ENCODE peak calls at places on chromosomes 4 and X, in eight cellular contexts. One of them, this sample, is unnamed.

GRCh38 chrX:111098874-111099273 is 2.9 kb downstream of the PAK3 start:
- DNase-seq in astrocyte: no peak
- DNase-seq in prostate gland: no peak
- DNase-seq in right atrium auricular region: no peak
- DNase-seq in transverse colon: peak; percentile 42
- DNase-seq in tibial artery: peak; percentile 65
- DNase-seq in thoracic aorta: no peak
- DNase-seq in naive thymus-derived CD4-positive, alpha-beta T cell: peak; percentile 47
- DNase-seq in this sample: peak; percentile 63

GRCh38 chr4:61543976-61544375 is 343.9 kb downstream of the ADGRL3 start:
- DNase-seq in thoracic aorta: no peak
- DNase-seq in astrocyte: no peak
- DNase-seq in right atrium auricular region: no peak
- DNase-seq in naive thymus-derived CD4-positive, alpha-beta T cell: no peak
- DNase-seq in transverse colon: no peak
- DNase-seq in tibial artery: no peak
- DNase-seq in prostate gland: no peak
- DNase-seq in this sample: no peak

GRCh38 chr4:92968556-92968955 is 664.8 kb downstream of the GRID2 start:
- DNase-seq in astrocyte: no peak
- DNase-seq in prostate gland: no peak
- DNase-seq in transverse colon: no peak
- DNase-seq in thoracic aorta: no peak
- DNase-seq in right atrium auricular region: no peak
- DNase-seq in tibial artery: no peak
- DNase-seq in naive thymus-derived CD4-positive, alpha-beta T cell: no peak
- DNase-seq in this sample: no peak

GRCh38 chr4:32789026-32789608 is 2068.9 kb downstream of the PCDH7 start:
- DNase-seq in astrocyte: peak; percentile 41
- DNase-seq in tibial artery: no peak
- DNase-seq in prostate gland: no peak
- DNase-seq in right atrium auricular region: no peak
- DNase-seq in naive thymus-derived CD4-positive, alpha-beta T cell: no peak
- DNase-seq in transverse colon: no peak
- DNase-seq in thoracic aorta: no peak
- DNase-seq in this sample: no peak

GRCh38 chrX:7132335-7133035 is 15.0 kb upstream of the STS start:
- DNase-seq in naive thymus-derived CD4-positive, alpha-beta T cell: no peak
- DNase-seq in thoracic aorta: no peak
- DNase-seq in astrocyte: peak; percentile 73
- DNase-seq in tibial artery: no peak
- DNase-seq in prostate gland: peak; percentile 86
- DNase-seq in right atrium auricular region: no peak
- DNase-seq in transverse colon: peak; percentile 91
- DNase-seq in this sample: no peak

GRCh38 chrX:118631586-118631985 is 95.8 kb upstream of the IL13RA1 start:
- DNase-seq in right atrium auricular region: no peak
- DNase-seq in prostate gland: no peak
- DNase-seq in tibial artery: no peak
- DNase-seq in astrocyte: no peak
- DNase-seq in thoracic aorta: no peak
- DNase-seq in naive thymus-derived CD4-positive, alpha-beta T cell: no peak
- DNase-seq in transverse colon: no peak
- DNase-seq in this sample: no peak

GRCh38 chrX:101595739-101596419 is 21.9 kb downstream of the ARMCX6 start:
- DNase-seq in tibial artery: no peak
- DNase-seq in thoracic aorta: no peak
- DNase-seq in prostate gland: peak; percentile 39
- DNase-seq in astrocyte: peak; percentile 48
- DNase-seq in right atrium auricular region: no peak
- DNase-seq in naive thymus-derived CD4-positive, alpha-beta T cell: peak; percentile 45
- DNase-seq in transverse colon: no peak
- DNase-seq in this sample: peak; percentile 58

GRCh38 chr4:21304061-21304541 is 603.8 kb downstream of the PACRGL start:
- DNase-seq in naive thymus-derived CD4-positive, alpha-beta T cell: no peak
- DNase-seq in prostate gland: no peak
- DNase-seq in astrocyte: no peak
- DNase-seq in right atrium auricular region: no peak
- DNase-seq in thoracic aorta: no peak
- DNase-seq in transverse colon: no peak
- DNase-seq in tibial artery: no peak
- DNase-seq in this sample: no peak

GRCh38 chr4:57490520-57490919 is 380.3 kb upstream of the IGFBP7 start:
- DNase-seq in thoracic aorta: no peak
- DNase-seq in transverse colon: no peak
- DNase-seq in naive thymus-derived CD4-positive, alpha-beta T cell: no peak
- DNase-seq in right atrium auricular region: no peak
- DNase-seq in prostate gland: no peak
- DNase-seq in astrocyte: no peak
- DNase-seq in tibial artery: no peak
- DNase-seq in this sample: no peak

GRCh38 chrX:11196476-11196875 is 85.3 kb downstream of the HCCS start:
- DNase-seq in tibial artery: no peak
- DNase-seq in right atrium auricular region: no peak
- DNase-seq in thoracic aorta: no peak
- DNase-seq in astrocyte: peak; percentile 1
- DNase-seq in naive thymus-derived CD4-positive, alpha-beta T cell: no peak
- DNase-seq in transverse colon: no peak
- DNase-seq in prostate gland: no peak
- DNase-seq in this sample: no peak

GRCh38 chr4:152190907-152191306 is 345.0 kb downstream of the FBXW7 start:
- DNase-seq in tibial artery: no peak
- DNase-seq in prostate gland: no peak
- DNase-seq in naive thymus-derived CD4-positive, alpha-beta T cell: no peak
- DNase-seq in thoracic aorta: no peak
- DNase-seq in astrocyte: no peak
- DNase-seq in transverse colon: no peak
- DNase-seq in right atrium auricular region: no peak
- DNase-seq in this sample: no peak

GRCh38 chrX:24969812-24970211 is 46.0 kb downstream of the ARX start:
- DNase-seq in astrocyte: no peak
- DNase-seq in transverse colon: no peak
- DNase-seq in tibial artery: no peak
- DNase-seq in thoracic aorta: no peak
- DNase-seq in right atrium auricular region: no peak
- DNase-seq in prostate gland: no peak
- DNase-seq in naive thymus-derived CD4-positive, alpha-beta T cell: no peak
- DNase-seq in this sample: no peak

GRCh38 chrX:21655901-21656586 is 2.1 kb downstream of the KLHL34 start:
- DNase-seq in astrocyte: no peak
- DNase-seq in naive thymus-derived CD4-positive, alpha-beta T cell: no peak
- DNase-seq in thoracic aorta: no peak
- DNase-seq in tibial artery: no peak
- DNase-seq in right atrium auricular region: no peak
- DNase-seq in prostate gland: no peak
- DNase-seq in transverse colon: no peak
- DNase-seq in this sample: no peak

GRCh38 chrX:17859609-17860178 is 1.4 kb downstream of the RAI2 start:
- DNase-seq in astrocyte: no peak
- DNase-seq in transverse colon: peak; percentile 15
- DNase-seq in naive thymus-derived CD4-positive, alpha-beta T cell: peak; percentile 49
- DNase-seq in prostate gland: peak; percentile 8
- DNase-seq in tibial artery: no peak
- DNase-seq in right atrium auricular region: no peak
- DNase-seq in thoracic aorta: no peak
- DNase-seq in this sample: no peak

GRCh38 chr4:109134921-109135320 is 167.5 kb downstream of the COL25A1 start:
- DNase-seq in transverse colon: no peak
- DNase-seq in astrocyte: no peak
- DNase-seq in right atrium auricular region: no peak
- DNase-seq in thoracic aorta: no peak
- DNase-seq in naive thymus-derived CD4-positive, alpha-beta T cell: no peak
- DNase-seq in tibial artery: no peak
- DNase-seq in prostate gland: no peak
- DNase-seq in this sample: no peak
- H3K27ac ChIP-seq in transverse colon: no peak overlapping the region
- H3K27ac ChIP-seq in astrocyte: no peak overlapping the region
- H3K27ac ChIP-seq in right atrium auricular region: no peak overlapping the region
- H3K27ac ChIP-seq in thoracic aorta: no peak overlapping the region
- H3K27ac ChIP-seq in naive thymus-derived CD4-positive, alpha-beta T cell: no peak overlapping the region
- H3K27ac ChIP-seq in tibial artery: no peak overlapping the region
- H3K27ac ChIP-seq in prostate gland: no peak overlapping the region
- H3K27ac ChIP-seq in this sample: no peak overlapping the region

GRCh38 chr4:12145106-12145505 is 716.4 kb upstream of the HS3ST1 start:
- DNase-seq in astrocyte: no peak
- DNase-seq in right atrium auricular region: no peak
- DNase-seq in thoracic aorta: no peak
- DNase-seq in transverse colon: no peak
- DNase-seq in naive thymus-derived CD4-positive, alpha-beta T cell: no peak
- DNase-seq in prostate gland: no peak
- DNase-seq in tibial artery: no peak
- DNase-seq in this sample: no peak
- H3K9me3 ChIP-seq in astrocyte: no peaks in the 10 kb centered on the region
- H3K9me3 ChIP-seq in right atrium auricular region: no peaks in the 10 kb centered on the region
- H3K9me3 ChIP-seq in thoracic aorta: no peaks in the 10 kb centered on the region
- H3K9me3 ChIP-seq in transverse colon: no peaks in the 10 kb centered on the region
- H3K9me3 ChIP-seq in naive thymus-derived CD4-positive, alpha-beta T cell: no peaks in the 10 kb centered on the region
- H3K9me3 ChIP-seq in prostate gland: no peaks in the 10 kb centered on the region
- H3K9me3 ChIP-seq in tibial artery: no peaks in the 10 kb centered on the region
- H3K9me3 ChIP-seq in this sample: no peaks in the 10 kb centered on the region

GRCh38 chrX:2829469-2830246 is 928 bp downstream of the GYG2 start:
- DNase-seq in naive thymus-derived CD4-positive, alpha-beta T cell: no peak
- DNase-seq in transverse colon: no peak
- DNase-seq in tibial artery: no peak
- DNase-seq in right atrium auricular region: no peak
- DNase-seq in astrocyte: no peak
- DNase-seq in prostate gland: no peak
- DNase-seq in thoracic aorta: no peak
- DNase-seq in this sample: no peak
- H3K4me3 ChIP-seq in naive thymus-derived CD4-positive, alpha-beta T cell: no peak overlapping the region
- H3K4me3 ChIP-seq in transverse colon: peak overlapping the region; percentile 54
- H3K4me3 ChIP-seq in tibial artery: peak overlapping the region; percentile 38
- H3K4me3 ChIP-seq in right atrium auricular region: peak overlapping the region; percentile 49
- H3K4me3 ChIP-seq in astrocyte: no peak overlapping the region
- H3K4me3 ChIP-seq in prostate gland: peak overlapping the region; percentile 39
- H3K4me3 ChIP-seq in thoracic aorta: peak overlapping the region; percentile 57
- H3K4me3 ChIP-seq in this sample: no peak overlapping the region

GRCh38 chr4:140252144-140252741 is 98.3 kb upstream of the MAML3 start:
- DNase-seq in tibial artery: no peak
- DNase-seq in prostate gland: peak; percentile 39
- DNase-seq in naive thymus-derived CD4-positive, alpha-beta T cell: peak; percentile 9
- DNase-seq in transverse colon: peak; percentile 46
- DNase-seq in thoracic aorta: no peak
- DNase-seq in right atrium auricular region: no peak
- DNase-seq in astrocyte: peak; percentile 9
- DNase-seq in this sample: no peak
- H3K27ac ChIP-seq in tibial artery: peak overlapping the region; percentile 85
- H3K27ac ChIP-seq in prostate gland: peak overlapping the region; percentile 96
- H3K27ac ChIP-seq in naive thymus-derived CD4-positive, alpha-beta T cell: no peak overlapping the region
- H3K27ac ChIP-seq in transverse colon: peak overlapping the region; percentile 94
- H3K27ac ChIP-seq in thoracic aorta: peak overlapping the region; percentile 71
- H3K27ac ChIP-seq in right atrium auricular region: peak overlapping the region; percentile 88
- H3K27ac ChIP-seq in astrocyte: peak overlapping the region; percentile 74
- H3K27ac ChIP-seq in this sample: no peak overlapping the region

GRCh38 chr4:570754-571153 is 5.3 kb downstream of the TMEM271 start:
- DNase-seq in astrocyte: no peak
- DNase-seq in prostate gland: no peak
- DNase-seq in naive thymus-derived CD4-positive, alpha-beta T cell: no peak
- DNase-seq in right atrium auricular region: no peak
- DNase-seq in transverse colon: no peak
- DNase-seq in tibial artery: no peak
- DNase-seq in thoracic aorta: no peak
- DNase-seq in this sample: no peak
- H3K9me3 ChIP-seq in astrocyte: peaks cover 5% of the 10 kb centered on the region
- H3K9me3 ChIP-seq in prostate gland: no peaks in the 10 kb centered on the region
- H3K9me3 ChIP-seq in naive thymus-derived CD4-positive, alpha-beta T cell: peaks cover 4% of the 10 kb centered on the region
- H3K9me3 ChIP-seq in right atrium auricular region: no peaks in the 10 kb centered on the region
- H3K9me3 ChIP-seq in transverse colon: no peaks in the 10 kb centered on the region
- H3K9me3 ChIP-seq in tibial artery: no peaks in the 10 kb centered on the region
- H3K9me3 ChIP-seq in thoracic aorta: no peaks in the 10 kb centered on the region
- H3K9me3 ChIP-seq in this sample: no peaks in the 10 kb centered on the region

DNA sequence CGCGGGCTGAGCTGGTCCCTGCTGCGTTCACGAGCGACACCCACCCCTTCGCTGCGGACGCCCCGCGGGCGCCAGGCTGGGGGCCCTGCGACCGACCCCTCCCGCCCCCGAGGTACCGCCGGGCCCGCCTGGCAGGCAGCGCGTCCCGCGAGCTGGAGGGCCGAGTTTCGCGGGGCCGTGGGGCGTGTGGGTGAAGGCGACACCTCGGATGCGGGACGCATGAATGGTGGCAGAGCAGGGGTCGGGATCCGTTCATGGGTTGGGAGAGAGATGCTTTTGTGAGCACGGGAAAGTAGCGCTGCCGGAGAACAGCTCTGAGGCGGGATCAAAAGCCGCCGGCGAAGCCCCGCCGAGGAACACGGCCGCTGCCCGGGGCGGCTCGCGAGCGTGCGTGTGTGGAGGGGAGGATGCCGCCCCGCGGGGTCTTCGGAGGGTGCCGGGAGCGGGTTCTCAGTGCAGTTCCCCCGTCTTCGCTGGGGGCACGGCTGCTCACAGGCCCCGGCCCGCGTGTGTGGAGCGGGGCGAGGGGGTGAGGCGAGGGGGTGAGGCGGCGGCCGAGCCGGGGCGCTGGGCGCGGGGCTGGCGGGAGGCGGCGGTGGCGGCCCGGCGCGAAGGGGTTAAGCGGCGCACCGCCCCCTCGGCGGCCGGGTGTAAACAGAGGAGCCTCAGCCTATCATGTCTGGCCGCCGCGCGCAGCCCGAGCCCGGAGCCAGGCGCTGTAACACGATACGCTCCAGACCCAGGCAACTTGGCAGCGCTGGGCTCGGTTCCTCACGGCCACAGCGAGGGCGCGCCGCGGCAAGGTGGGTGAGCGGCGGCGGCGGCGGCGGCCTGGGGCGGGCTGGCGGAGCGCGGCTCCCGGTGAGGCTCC is 205.3 kb downstream of the TENM3 start:
- DNase-seq in thoracic aorta: peak; percentile 31
- DNase-seq in right atrium auricular region: peak; percentile 90
- DNase-seq in naive thymus-derived CD4-positive, alpha-beta T cell: peak; percentile 12
- DNase-seq in astrocyte: peak; percentile 90
- DNase-seq in tibial artery: peak; percentile 90
- DNase-seq in transverse colon: peak; percentile 77
- DNase-seq in prostate gland: peak; percentile 91
- DNase-seq in this sample: no peak
- H3K4me3 ChIP-seq in thoracic aorta: peak overlapping the region; percentile 79
- H3K4me3 ChIP-seq in right atrium auricular region: peak overlapping the region; percentile 73
- H3K4me3 ChIP-seq in naive thymus-derived CD4-positive, alpha-beta T cell: peak overlapping the region; percentile 12
- H3K4me3 ChIP-seq in astrocyte: peak overlapping the region; percentile 92
- H3K4me3 ChIP-seq in tibial artery: peak overlapping the region; percentile 51
- H3K4me3 ChIP-seq in transverse colon: peak overlapping the region; percentile 57
- H3K4me3 ChIP-seq in prostate gland: peak overlapping the region; percentile 69
- H3K4me3 ChIP-seq in this sample: no peak overlapping the region

GRCh38 chrX:49877397-49878101 is 1.7 kb upstream of the USP27X start:
- DNase-seq in naive thymus-derived CD4-positive, alpha-beta T cell: no peak
- DNase-seq in astrocyte: no peak
- DNase-seq in tibial artery: no peak
- DNase-seq in prostate gland: no peak
- DNase-seq in transverse colon: no peak
- DNase-seq in thoracic aorta: no peak
- DNase-seq in right atrium auricular region: no peak
- DNase-seq in this sample: no peak
- H3K27ac ChIP-seq in naive thymus-derived CD4-positive, alpha-beta T cell: peak overlapping the region; percentile 21
- H3K27ac ChIP-seq in astrocyte: no peak overlapping the region
- H3K27ac ChIP-seq in tibial artery: peak overlapping the region; percentile 94
- H3K27ac ChIP-seq in prostate gland: peak overlapping the region; percentile 79
- H3K27ac ChIP-seq in transverse colon: peak overlapping the region; percentile 90
- H3K27ac ChIP-seq in thoracic aorta: peak overlapping the region; percentile 78
- H3K27ac ChIP-seq in right atrium auricular region: peak overlapping the region; percentile 78
- H3K27ac ChIP-seq in this sample: peak overlapping the region; percentile 1

This sample was measured in CD4-positive, CD25-positive, alpha-beta regulatory T cell.